ENCODE peak calls at places on chromosomes 1 and 21, in six cellular contexts. One of them, this sample, is unnamed.

GRCh38 chr1:185463011-185463410 is 146.0 kb upstream of the IVNS1ABP start:
- DNase-seq in adrenal gland: no peak
- DNase-seq in ovary: no peak
- DNase-seq in esophagus squamous epithelium: no peak
- DNase-seq in AG04450: no peak
- DNase-seq in Karpas-422: no peak
- DNase-seq in this sample: no peak

GRCh38 chr1:247007511-247008405 is at the start of gene ZNF695:
- DNase-seq in adrenal gland: peak
- DNase-seq in AG04450: peak
- DNase-seq in Karpas-422: no peak
- DNase-seq in ovary: peak
- DNase-seq in esophagus squamous epithelium: peak
- DNase-seq in this sample: peak

GRCh38 chr1:192831706-192832355 is 23.0 kb downstream of the RGS2 start:
- DNase-seq in Karpas-422: no peak
- DNase-seq in ovary: no peak
- DNase-seq in esophagus squamous epithelium: no peak
- DNase-seq in adrenal gland: no peak
- DNase-seq in AG04450: no peak
- DNase-seq in this sample: no peak

GRCh38 chr1:228862542-228863505 is 127.5 kb downstream of the RHOU start:
- DNase-seq in ovary: no peak
- DNase-seq in adrenal gland: no peak
- DNase-seq in AG04450: no peak
- DNase-seq in Karpas-422: no peak
- DNase-seq in esophagus squamous epithelium: no peak
- DNase-seq in this sample: no peak

GRCh38 chr1:24283326-24284155 is 35.6 kb upstream of the GRHL3 start:
- DNase-seq in AG04450: no peak
- DNase-seq in adrenal gland: peak
- DNase-seq in ovary: no peak
- DNase-seq in Karpas-422: no peak
- DNase-seq in esophagus squamous epithelium: no peak
- DNase-seq in this sample: no peak

GRCh38 chr1:186476306-186477040 is 15.6 kb upstream of the PDC start:
- DNase-seq in adrenal gland: no peak
- DNase-seq in AG04450: peak
- DNase-seq in esophagus squamous epithelium: no peak
- DNase-seq in Karpas-422: no peak
- DNase-seq in ovary: no peak
- DNase-seq in this sample: no peak

GRCh38 chr1:212981571-212982328 is 31.4 kb downstream of the VASH2 start:
- DNase-seq in AG04450: no peak
- DNase-seq in Karpas-422: no peak
- DNase-seq in ovary: no peak
- DNase-seq in adrenal gland: no peak
- DNase-seq in esophagus squamous epithelium: no peak
- DNase-seq in this sample: no peak

GRCh38 chr1:246036175-246036574 is 470.9 kb downstream of the SMYD3 start:
- DNase-seq in adrenal gland: no peak
- DNase-seq in Karpas-422: no peak
- DNase-seq in ovary: no peak
- DNase-seq in AG04450: no peak
- DNase-seq in esophagus squamous epithelium: no peak
- DNase-seq in this sample: no peak

GRCh38 chr1:57910331-57910730 is 486.5 kb upstream of the DAB1 start:
- DNase-seq in esophagus squamous epithelium: no peak
- DNase-seq in ovary: no peak
- DNase-seq in AG04450: no peak
- DNase-seq in Karpas-422: no peak
- DNase-seq in adrenal gland: no peak
- DNase-seq in this sample: no peak

GRCh38 chr1:113178106-113178505 is 105.1 kb downstream of the LRIG2 start:
- DNase-seq in adrenal gland: no peak
- DNase-seq in esophagus squamous epithelium: no peak
- DNase-seq in ovary: no peak
- DNase-seq in Karpas-422: no peak
- DNase-seq in AG04450: no peak
- DNase-seq in this sample: no peak

GRCh38 chr1:34162852-34163766 is 1.9 kb downstream of the CSMD2 start:
- DNase-seq in esophagus squamous epithelium: peak
- DNase-seq in Karpas-422: peak
- DNase-seq in adrenal gland: peak
- DNase-seq in ovary: no peak
- DNase-seq in AG04450: peak
- DNase-seq in this sample: peak

GRCh38 chr1:167681497-167682102 is 40.2 kb upstream of the MPZL1 start:
- DNase-seq in ovary: no peak
- DNase-seq in adrenal gland: no peak
- DNase-seq in Karpas-422: no peak
- DNase-seq in esophagus squamous epithelium: no peak
- DNase-seq in AG04450: no peak
- DNase-seq in this sample: no peak

GRCh38 chr1:165912638-165913037 is 85.2 kb downstream of the UCK2 start:
- DNase-seq in esophagus squamous epithelium: no peak
- DNase-seq in AG04450: no peak
- DNase-seq in Karpas-422: no peak
- DNase-seq in ovary: no peak
- DNase-seq in adrenal gland: no peak
- DNase-seq in this sample: no peak

GRCh38 chr1:209937996-209938959 is at the start of gene SYT14:
- DNase-seq in esophagus squamous epithelium: no peak
- DNase-seq in adrenal gland: peak
- DNase-seq in AG04450: no peak
- DNase-seq in ovary: no peak
- DNase-seq in Karpas-422: no peak
- DNase-seq in this sample: no peak

GRCh38 chr1:148161252-148161901 is 9.3 kb upstream of the NBPF11 start:
- DNase-seq in Karpas-422: no peak
- DNase-seq in ovary: no peak
- DNase-seq in esophagus squamous epithelium: no peak
- DNase-seq in adrenal gland: no peak
- DNase-seq in AG04450: no peak
- DNase-seq in this sample: no peak

GRCh38 chr1:167443757-167444156 is 74.6 kb downstream of the CD247 start:
- DNase-seq in AG04450: no peak
- DNase-seq in Karpas-422: no peak
- DNase-seq in ovary: no peak
- DNase-seq in esophagus squamous epithelium: no peak
- DNase-seq in adrenal gland: peak
- DNase-seq in this sample: no peak

GRCh38 chr1:89705901-89706699 is 73.2 kb downstream of the LRRC8C start:
- DNase-seq in AG04450: no peak
- DNase-seq in adrenal gland: no peak
- DNase-seq in esophagus squamous epithelium: no peak
- DNase-seq in ovary: no peak
- DNase-seq in Karpas-422: peak
- DNase-seq in this sample: no peak

GRCh38 chr1:119160851-119161250 is 20.4 kb upstream of the WARS2 start:
- DNase-seq in adrenal gland: no peak
- DNase-seq in AG04450: peak
- DNase-seq in ovary: no peak
- DNase-seq in Karpas-422: no peak
- DNase-seq in esophagus squamous epithelium: no peak
- DNase-seq in this sample: no peak

GRCh38 chr1:154423303-154423987 is 18.3 kb downstream of the IL6R start:
- DNase-seq in adrenal gland: no peak
- DNase-seq in ovary: no peak
- DNase-seq in Karpas-422: no peak
- DNase-seq in esophagus squamous epithelium: no peak
- DNase-seq in AG04450: no peak
- DNase-seq in this sample: no peak

GRCh38 chr1:108096089-108096488 is 104.1 kb downstream of the SLC25A24 start:
- DNase-seq in ovary: no peak
- DNase-seq in esophagus squamous epithelium: no peak
- DNase-seq in Karpas-422: no peak
- DNase-seq in AG04450: no peak
- DNase-seq in adrenal gland: no peak
- DNase-seq in this sample: no peak

GRCh38 chr1:235054961-235055360 is 73.7 kb downstream of the TOMM20 start:
- DNase-seq in Karpas-422: no peak
- DNase-seq in AG04450: no peak
- DNase-seq in ovary: no peak
- DNase-seq in esophagus squamous epithelium: no peak
- DNase-seq in adrenal gland: no peak
- DNase-seq in this sample: no peak

GRCh38 chr1:58584082-58584895 is 7.2 kb upstream of the TACSTD2 start:
- DNase-seq in ovary: peak
- DNase-seq in esophagus squamous epithelium: no peak
- DNase-seq in Karpas-422: no peak
- DNase-seq in adrenal gland: peak
- DNase-seq in AG04450: peak
- DNase-seq in this sample: no peak

GRCh38 chr21:43921979-43922945 is 57.2 kb downstream of the AGPAT3 start:
- DNase-seq in AG04450: no peak
- DNase-seq in esophagus squamous epithelium: no peak
- DNase-seq in ovary: no peak
- DNase-seq in Karpas-422: peak
- DNase-seq in adrenal gland: no peak
- DNase-seq in this sample: no peak

GRCh38 chr1:231786126-231786525 is 159.5 kb downstream of the DISC1 start:
- DNase-seq in esophagus squamous epithelium: no peak
- DNase-seq in AG04450: no peak
- DNase-seq in adrenal gland: no peak
- DNase-seq in ovary: no peak
- DNase-seq in Karpas-422: no peak
- DNase-seq in this sample: no peak

GRCh38 chr1:77319036-77319705 is 37.4 kb downstream of the AK5 start:
- DNase-seq in esophagus squamous epithelium: no peak
- DNase-seq in ovary: no peak
- DNase-seq in Karpas-422: no peak
- DNase-seq in adrenal gland: no peak
- DNase-seq in AG04450: no peak
- DNase-seq in this sample: no peak

GRCh38 chr1:5125208-5125607 is 470.8 kb downstream of the AJAP1 start:
- DNase-seq in Karpas-422: peak
- DNase-seq in esophagus squamous epithelium: no peak
- DNase-seq in adrenal gland: no peak
- DNase-seq in ovary: no peak
- DNase-seq in AG04450: no peak
- DNase-seq in this sample: no peak

GRCh38 chr1:22801347-22801746 is 90.7 kb downstream of the EPHB2 start:
- DNase-seq in esophagus squamous epithelium: no peak
- DNase-seq in ovary: no peak
- DNase-seq in Karpas-422: no peak
- DNase-seq in AG04450: no peak
- DNase-seq in adrenal gland: no peak
- DNase-seq in this sample: no peak

GRCh38 chr1:167429612-167430011 is 88.7 kb downstream of the CD247 start:
- DNase-seq in ovary: no peak
- DNase-seq in Karpas-422: peak
- DNase-seq in AG04450: no peak
- DNase-seq in adrenal gland: no peak
- DNase-seq in esophagus squamous epithelium: no peak
- DNase-seq in this sample: no peak

GRCh38 chr1:99559166-99559565 is 86.7 kb upstream of the PALMD start:
- DNase-seq in adrenal gland: no peak
- DNase-seq in ovary: no peak
- DNase-seq in esophagus squamous epithelium: no peak
- DNase-seq in Karpas-422: no peak
- DNase-seq in AG04450: no peak
- DNase-seq in this sample: no peak

GRCh38 chr1:51070640-51071039 is 31.4 kb upstream of the C1orf185 start:
- DNase-seq in ovary: no peak
- DNase-seq in adrenal gland: no peak
- DNase-seq in AG04450: peak
- DNase-seq in Karpas-422: no peak
- DNase-seq in esophagus squamous epithelium: no peak
- DNase-seq in this sample: no peak
- H3K27ac ChIP-seq in ovary: no peak
- H3K27ac ChIP-seq in adrenal gland: no peak
- H3K27ac ChIP-seq in AG04450: no peak
- H3K27ac ChIP-seq in Karpas-422: no peak
- H3K27ac ChIP-seq in esophagus squamous epithelium: no peak
- H3K27ac ChIP-seq in this sample: no peak

GRCh38 chr1:1432566-1432950 is 2.9 kb upstream of the VWA1 start:
- DNase-seq in esophagus squamous epithelium: no peak
- DNase-seq in adrenal gland: no peak
- DNase-seq in Karpas-422: no peak
- DNase-seq in AG04450: no peak
- DNase-seq in ovary: no peak
- DNase-seq in this sample: no peak
- H3K27ac ChIP-seq in esophagus squamous epithelium: peak
- H3K27ac ChIP-seq in adrenal gland: peak
- H3K27ac ChIP-seq in Karpas-422: no peak
- H3K27ac ChIP-seq in AG04450: no peak
- H3K27ac ChIP-seq in ovary: peak
- H3K27ac ChIP-seq in this sample: peak

GRCh38 chr1:172895761-172896160 is 155.0 kb downstream of the TNFSF18 start:
- DNase-seq in ovary: no peak
- DNase-seq in adrenal gland: no peak
- DNase-seq in esophagus squamous epithelium: no peak
- DNase-seq in Karpas-422: no peak
- DNase-seq in AG04450: no peak
- DNase-seq in this sample: no peak

GRCh38 chr1:172895050-172895460 is 155.7 kb downstream of the TNFSF18 start:
- DNase-seq in esophagus squamous epithelium: no peak
- DNase-seq in ovary: no peak
- DNase-seq in adrenal gland: no peak
- DNase-seq in Karpas-422: no peak
- DNase-seq in AG04450: no peak
- DNase-seq in this sample: no peak

GRCh38 chr1:172900359-172900997 is 150.3 kb downstream of the TNFSF18 start:
- DNase-seq in adrenal gland: no peak
- DNase-seq in Karpas-422: no peak
- DNase-seq in ovary: no peak
- DNase-seq in AG04450: no peak
- DNase-seq in esophagus squamous epithelium: no peak
- DNase-seq in this sample: no peak

GRCh38 chr1:172898866-172899265 is 151.9 kb downstream of the TNFSF18 start:
- DNase-seq in ovary: no peak
- DNase-seq in Karpas-422: no peak
- DNase-seq in AG04450: no peak
- DNase-seq in esophagus squamous epithelium: no peak
- DNase-seq in adrenal gland: no peak
- DNase-seq in this sample: no peak

GRCh38 chr1:172897738-172898137 is 153.0 kb downstream of the TNFSF18 start:
- DNase-seq in esophagus squamous epithelium: no peak
- DNase-seq in ovary: no peak
- DNase-seq in AG04450: no peak
- DNase-seq in Karpas-422: no peak
- DNase-seq in adrenal gland: no peak
- DNase-seq in this sample: no peak
- H3K27ac ChIP-seq in esophagus squamous epithelium: no peak
- H3K27ac ChIP-seq in ovary: no peak
- H3K27ac ChIP-seq in AG04450: peak
- H3K27ac ChIP-seq in Karpas-422: no peak
- H3K27ac ChIP-seq in adrenal gland: no peak
- H3K27ac ChIP-seq in this sample: no peak

DNA sequence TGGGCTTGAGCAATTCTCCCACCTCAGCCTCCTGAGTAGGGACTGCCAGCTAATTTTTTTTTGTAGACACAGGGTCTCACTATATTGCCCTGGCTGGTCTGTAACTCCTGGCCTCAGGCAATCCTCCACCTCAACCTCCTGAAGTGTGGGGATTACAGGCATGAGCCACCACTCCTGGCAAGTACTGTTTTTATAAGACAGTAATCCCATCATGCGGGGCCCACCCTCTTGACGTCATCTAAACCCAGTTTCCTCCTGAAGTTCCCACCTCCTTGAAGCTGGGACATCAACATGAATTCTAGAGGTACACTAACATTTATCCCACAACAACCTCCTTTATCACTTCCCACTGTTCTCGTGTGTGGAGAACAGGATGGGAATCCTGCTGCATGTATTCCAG is 104.7 kb downstream of the SPATA46 start:
- DNase-seq in Karpas-422: no peak
- DNase-seq in esophagus squamous epithelium: no peak
- DNase-seq in ovary: no peak
- DNase-seq in adrenal gland: no peak
- DNase-seq in AG04450: no peak
- DNase-seq in this sample: no peak
- H3K27ac ChIP-seq in Karpas-422: no peak
- H3K27ac ChIP-seq in esophagus squamous epithelium: no peak
- H3K27ac ChIP-seq in ovary: no peak
- H3K27ac ChIP-seq in adrenal gland: no peak
- H3K27ac ChIP-seq in AG04450: no peak
- H3K27ac ChIP-seq in this sample: no peak

This sample was measured in heart right ventricle.